ENCODE peak calls at places on chromosome 21, in nine cellular contexts. Z, M, O, J, E, D, X, B and C are unnamed samples.

GRCh38 chr21:43355196-43355924 is 71.6 kb downstream of the SIK1 start:
- DNase-seq in Z (no peak), M (no peak), O (no peak), J (no peak), E (no peak), D (no peak), X (no peak), B (no peak), C (no peak)

GRCh38 chr21:39660596-39660995 is 47.9 kb downstream of the B3GALT5 start:
- DNase-seq in Z (no peak), M (no peak), O (no peak), J (no peak), E (no peak), D (no peak), X (peak), B (no peak), C (no peak)

GRCh38 chr21:29164330-29164942 is 34.0 kb downstream of the MAP3K7CL start:
- DNase-seq in Z (no peak), M (peak), O (no peak), J (no peak), E (no peak), D (no peak), X (no peak), B (no peak), C (no peak)

GRCh38 chr21:16305686-16306085 is 575.9 kb downstream of the USP25 start:
- DNase-seq in Z (no peak), M (no peak), O (peak), J (no peak), E (no peak), D (no peak), X (no peak), B (no peak), C (no peak)

GRCh38 chr21:42491328-42491727 is 4.7 kb downstream of the RSPH1 start:
- DNase-seq in Z (no peak), M (no peak), O (no peak), J (no peak), E (no peak), D (no peak), X (no peak), B (no peak), C (no peak)

GRCh38 chr21:36881223-36881622 is 85.2 kb downstream of the HLCS start:
- DNase-seq in Z (no peak), M (no peak), O (no peak), J (no peak), E (no peak), D (no peak), X (no peak), B (no peak), C (no peak)

GRCh38 chr21:29581393-29581792 is 282.7 kb downstream of the BACH1 start:
- DNase-seq in Z (no peak), M (no peak), O (no peak), J (no peak), E (no peak), D (no peak), X (no peak), B (no peak), C (no peak)

GRCh38 chr21:26389971-26390641 is 183.0 kb downstream of the CYYR1 start:
- DNase-seq in Z (no peak), M (no peak), O (no peak), J (no peak), E (no peak), D (no peak), X (peak), B (no peak), C (no peak)

GRCh38 chr21:38365521-38365920 is 108.7 kb downstream of the KCNJ15 start:
- DNase-seq in Z (no peak), M (no peak), O (no peak), J (no peak), E (no peak), D (no peak), X (no peak), B (no peak), C (no peak)

GRCh38 chr21:41121785-41122415 is 46.1 kb upstream of the BACE2 start:
- DNase-seq in Z (peak), M (peak), O (no peak), J (peak), E (peak), D (peak), X (peak), B (no peak), C (no peak)

GRCh38 chr21:26653431-26653830 is 80.3 kb upstream of the CYYR1 start:
- DNase-seq in Z (no peak), M (no peak), O (no peak), J (no peak), E (no peak), D (no peak), X (no peak), B (no peak), C (no peak)

GRCh38 chr21:28943631-28944030 is 49.0 kb downstream of the LTN1 start:
- DNase-seq in Z (no peak), M (no peak), O (no peak), J (no peak), E (no peak), D (no peak), X (no peak), B (no peak), C (no peak)

DNA sequence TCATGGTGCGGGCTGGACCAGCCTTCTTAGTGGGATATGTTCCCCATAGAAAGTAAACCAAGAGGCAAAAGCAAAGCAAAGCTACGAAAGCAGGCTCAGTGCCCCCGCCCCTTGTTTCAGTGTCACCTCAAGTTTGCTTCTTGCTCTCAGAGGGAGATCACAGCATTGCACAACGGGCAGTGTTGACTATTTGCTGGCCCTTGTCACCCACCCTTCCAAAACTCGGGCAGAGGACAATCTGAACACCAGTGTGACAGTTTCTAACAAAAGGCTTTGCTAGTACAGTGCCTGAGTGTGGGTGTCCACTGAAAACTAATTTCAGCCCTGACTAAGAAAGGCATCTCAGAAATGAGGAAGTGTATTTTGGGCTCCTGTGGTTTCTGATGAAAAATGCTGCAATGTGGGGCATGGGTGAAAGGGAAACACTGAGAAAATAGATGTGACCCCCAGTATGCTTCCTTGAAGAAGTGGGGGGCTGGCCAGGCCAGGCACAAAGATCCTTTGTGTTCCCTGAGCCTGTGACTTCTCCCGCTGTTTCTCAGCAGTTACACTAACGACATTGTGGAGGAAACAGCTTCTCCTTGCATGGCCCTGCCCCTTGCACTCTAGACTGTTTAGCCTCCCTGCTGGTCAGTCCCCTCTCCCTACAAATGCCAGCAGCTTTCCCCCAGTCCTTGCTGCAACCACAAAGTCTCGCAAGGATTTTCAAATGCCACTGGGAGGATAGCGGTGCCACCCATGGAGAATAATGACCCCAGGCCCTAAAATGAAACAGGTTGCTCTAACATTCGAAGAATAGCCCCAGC is 33.3 kb upstream of the KCNE1 start:
- DNase-seq in Z (no peak), M (peak), O (no peak), J (no peak), E (peak), D (no peak), X (no peak), B (no peak), C (peak)
- TF ChIP-seq POLR2AphosphoS5 in Z (no peak), M (no peak), O (no peak), J (peak), E (peak), D (no peak), X (no peak), B (peak), C (peak)

GRCh38 chr21:46021978-46022544 is 40.5 kb downstream of the COL6A1 start:
- DNase-seq in Z (no peak), M (no peak), O (no peak), J (peak), E (no peak), D (peak), X (no peak), B (no peak), C (no peak)

GRCh38 chr21:46027855-46028493 is 46.4 kb downstream of the COL6A1 start:
- DNase-seq in Z (no peak), M (no peak), O (no peak), J (no peak), E (no peak), D (no peak), X (no peak), B (no peak), C (no peak)

GRCh38 chr21:46022551-46023107 is 41.1 kb downstream of the COL6A1 start:
- DNase-seq in Z (peak), M (no peak), O (no peak), J (no peak), E (no peak), D (peak), X (no peak), B (peak), C (no peak)

GRCh38 chr21:46023126-46023985 is 41.8 kb downstream of the COL6A1 start:
- DNase-seq in Z (peak), M (no peak), O (no peak), J (no peak), E (no peak), D (no peak), X (no peak), B (peak), C (no peak)

DNA sequence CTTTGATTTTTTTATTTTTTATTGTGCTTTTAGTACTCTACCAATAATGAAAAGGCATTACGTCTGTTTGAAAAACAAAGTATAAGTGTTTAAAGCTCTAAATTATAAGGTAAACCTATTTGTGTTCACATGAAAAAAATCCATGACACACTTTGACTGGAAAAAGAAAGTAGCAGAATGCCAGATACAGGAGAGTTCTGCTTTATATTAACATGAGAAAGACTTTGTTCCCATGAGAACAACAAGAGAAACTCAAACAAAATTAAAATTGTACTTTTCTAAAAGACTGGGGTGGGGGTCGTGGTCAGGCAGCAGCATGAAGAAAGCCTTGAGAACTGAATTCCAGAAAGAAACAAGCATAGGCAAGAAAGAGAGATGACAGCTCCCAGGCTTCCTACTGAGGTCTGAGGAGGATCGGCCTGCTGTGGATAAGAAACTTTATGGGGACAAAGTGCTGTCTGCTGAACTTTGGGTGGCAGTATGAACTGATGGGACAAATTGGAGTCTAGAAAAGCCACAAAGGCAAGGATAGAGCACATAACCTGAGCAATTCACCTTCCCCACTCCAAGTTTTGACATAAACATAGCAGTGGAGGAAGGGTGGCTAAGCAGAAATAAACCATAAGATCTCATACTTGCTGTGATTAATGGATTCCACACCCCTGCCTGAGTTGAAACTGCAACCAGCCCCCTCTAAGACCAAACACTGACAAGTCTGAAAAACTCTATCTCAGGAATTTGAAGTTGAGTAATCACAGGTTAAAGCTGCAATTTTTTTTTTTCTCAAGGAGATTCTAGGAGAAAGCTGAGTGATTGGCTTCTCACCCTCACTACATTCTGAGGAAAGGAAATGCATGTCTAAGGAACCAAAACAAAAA is 43.7 kb downstream of the COL6A1 start:
- DNase-seq in Z (peak), M (no peak), O (no peak), J (no peak), E (no peak), D (no peak), X (no peak), B (no peak), C (no peak)
- TF ChIP-seq POLR2AphosphoS5 in Z (no peak), M (no peak), O (no peak), J (no peak), E (no peak), D (no peak), X (no peak), B (no peak), C (no peak)

GRCh38 chr21:34912022-34912933 is 136.8 kb downstream of the RUNX1 start:
- DNase-seq in Z (no peak), M (peak), O (no peak), J (no peak), E (no peak), D (no peak), X (no peak), B (no peak), C (no peak)
- TF ChIP-seq POLR2AphosphoS5 in Z (no peak), M (no peak), O (no peak), J (no peak), E (no peak), D (no peak), X (no peak), B (no peak), C (no peak)

GRCh38 chr21:45250272-45250671 is 37.4 kb downstream of the POFUT2 start:
- DNase-seq in Z (no peak), M (no peak), O (no peak), J (no peak), E (no peak), D (no peak), X (no peak), B (no peak), C (no peak)
- TF ChIP-seq POLR2AphosphoS5 in Z (no peak), M (no peak), O (no peak), J (no peak), E (no peak), D (no peak), X (no peak), B (no peak), C (no peak)